ENCODE peak calls at places on chromosomes 2 and 18, in nine cellular contexts. H, D, M, F, G, N, J, W and L are unnamed samples.

GRCh38 chr2:236249066-236249465 is 15.1 kb downstream of the ASB18 start:
- DNase-seq in H (no peak), J (no peak), M (no peak), W (no peak), D (no peak), G (no peak), F (no peak), N (no peak), L (no peak)

GRCh38 chr2:232111551-232111950 is 150.0 kb downstream of the DIS3L2 start:
- DNase-seq in N (no peak), H (no peak), G (no peak), M (no peak), D (no peak), W (no peak), F (no peak), J (no peak), L (no peak)

GRCh38 chr2:170455617-170456426 is 259.3 kb upstream of the SP5 start:
- DNase-seq in J (no peak), G (no peak), W (no peak), M (no peak), F (no peak), D (no peak), H (no peak), N (no peak), L (no peak)

GRCh38 chr2:72236445-72237067 is 88.9 kb upstream of the CYP26B1 start:
- DNase-seq in D (no peak), N (peak), H (peak), J (no peak), M (no peak), G (peak), W (no peak), F (no peak), L (no peak)

GRCh38 chr18:26702023-26702422 is 153.7 kb upstream of the KCTD1 start:
- DNase-seq in M (no peak), J (no peak), G (no peak), F (no peak), N (no peak), H (no peak), D (no peak), W (no peak), L (no peak)

GRCh38 chr2:166284359-166284758 is 91.4 kb downstream of the SCN9A start:
- DNase-seq in D (no peak), M (no peak), W (no peak), G (no peak), N (no peak), J (no peak), H (no peak), F (no peak), L (no peak)

GRCh38 chr2:174779361-174779928 is 15.2 kb upstream of the CHRNA1 start:
- DNase-seq in G (no peak), M (no peak), D (no peak), F (peak), J (no peak), W (no peak), N (no peak), H (no peak), L (no peak)

GRCh38 chr2:59301466-59302402 is 1060.6 kb upstream of the FANCL start:
- DNase-seq in M (peak), J (no peak), N (peak), W (no peak), F (peak), H (peak), D (peak), G (peak), L (peak)

GRCh38 chr2:144350151-144350802 is 169.6 kb downstream of the ZEB2 start:
- DNase-seq in G (no peak), D (no peak), H (peak), M (no peak), W (no peak), N (peak), J (no peak), F (no peak), L (no peak)

GRCh38 chr2:100673691-100674485 is 111.1 kb downstream of the PDCL3 start:
- DNase-seq in F (no peak), H (no peak), J (no peak), N (no peak), M (no peak), D (no peak), G (no peak), W (no peak), L (no peak)

GRCh38 chr2:39693275-39693674 is 27.6 kb downstream of the TMEM178A start:
- DNase-seq in M (no peak), N (no peak), H (no peak), D (no peak), G (no peak), W (no peak), J (no peak), F (no peak), L (no peak)

GRCh38 chr18:37274988-37275590 is 290.5 kb downstream of the CELF4 start:
- DNase-seq in G (no peak), F (no peak), M (no peak), D (no peak), N (no peak), W (no peak), H (no peak), J (no peak), L (no peak)

GRCh38 chr2:27496357-27497287 is at the start of gene GCKR:
- DNase-seq in N (no peak), G (peak), D (no peak), M (no peak), J (no peak), W (no peak), H (no peak), F (no peak), L (no peak)

GRCh38 chr2:39099820-39100728 is 20.8 kb downstream of the SOS1 start:
- DNase-seq in N (no peak), W (no peak), J (no peak), H (peak), G (no peak), F (no peak), M (no peak), D (no peak), L (no peak)

GRCh38 chr18:28167835-28168349 is 9.0 kb downstream of the CDH2 start:
- DNase-seq in M (no peak), H (peak), D (no peak), J (no peak), W (no peak), F (no peak), G (no peak), N (no peak), L (no peak)

GRCh38 chr2:239232195-239232578 is 168.6 kb downstream of the HDAC4 start:
- DNase-seq in G (no peak), N (no peak), J (no peak), F (no peak), W (no peak), M (no peak), H (no peak), D (no peak), L (no peak)

GRCh38 chr2:65309699-65310098 is 82.1 kb downstream of the ACTR2 start:
- DNase-seq in M (no peak), J (no peak), F (no peak), W (no peak), D (no peak), G (peak), H (no peak), N (no peak), L (no peak)

GRCh38 chr18:67864677-67865340 is 348.3 kb upstream of the DSEL start:
- DNase-seq in F (no peak), M (no peak), W (no peak), J (no peak), H (peak), G (no peak), N (peak), D (no peak), L (no peak)

GRCh38 chr2:217652761-217653160 is 350.0 kb downstream of the TNS1 start:
- DNase-seq in F (peak), N (no peak), W (no peak), J (no peak), H (peak), D (no peak), G (no peak), M (no peak), L (no peak)

GRCh38 chr2:149313512-149313972 is 16.8 kb upstream of the LYPD6 start:
- DNase-seq in D (peak), J (peak), G (peak), H (peak), W (no peak), N (no peak), F (peak), M (peak), L (peak)

GRCh38 chr18:79949571-79950439 is 1.6 kb downstream of the SLC66A2 start:
- DNase-seq in W (no peak), M (peak), H (no peak), D (peak), J (no peak), N (no peak), F (peak), G (no peak), L (no peak)

GRCh38 chr2:9639000-9639602 is 8.3 kb upstream of the YWHAQ start:
- DNase-seq in D (no peak), M (no peak), G (no peak), F (no peak), W (no peak), J (no peak), N (no peak), H (no peak), L (no peak)

GRCh38 chr2:152730591-152731333 is 12.3 kb downstream of the ARL6IP6 start:
- DNase-seq in H (peak), F (no peak), G (peak), J (peak), W (peak), D (no peak), N (no peak), M (no peak), L (no peak)

GRCh38 chr2:181371782-181372292 is 85.3 kb upstream of the ITGA4 start:
- DNase-seq in W (no peak), G (peak), F (no peak), N (peak), J (no peak), D (no peak), M (no peak), H (no peak), L (no peak)

GRCh38 chr2:50290718-50291117 is 741.2 kb downstream of the NRXN1 start:
- DNase-seq in G (no peak), N (no peak), J (no peak), H (no peak), F (no peak), D (no peak), M (no peak), W (no peak), L (no peak)

GRCh38 chr2:6369266-6369665 is 496.4 kb downstream of the CMPK2 start:
- DNase-seq in N (no peak), F (no peak), G (no peak), H (no peak), M (no peak), J (no peak), D (no peak), W (no peak), L (no peak)

GRCh38 chr18:9038277-9038871 is 64.1 kb upstream of the NDUFV2 start:
- DNase-seq in D (no peak), M (no peak), G (peak), J (no peak), N (no peak), H (peak), W (no peak), F (no peak), L (no peak)

GRCh38 chr2:102558463-102558862 is 60.9 kb upstream of the SLC9A2 start:
- DNase-seq in F (no peak), N (no peak), W (no peak), J (no peak), G (no peak), D (no peak), H (peak), M (no peak), L (no peak)

GRCh38 chr2:110869472-110870446 is 137.4 kb downstream of the ACOXL start:
- DNase-seq in M (no peak), G (peak), D (no peak), J (no peak), W (no peak), F (no peak), H (peak), N (peak), L (peak)

GRCh38 chr18:31206787-31207381 is 44.2 kb upstream of the DSC1 start:
- DNase-seq in J (no peak), W (no peak), F (peak), H (no peak), G (peak), N (no peak), M (no peak), D (peak), L (peak)

GRCh38 chr2:100936070-100936741 is 65.9 kb upstream of the RPL31 start:
- DNase-seq in J (no peak), N (no peak), D (no peak), W (no peak), H (no peak), F (no peak), M (no peak), G (no peak), L (no peak)